ENCODE peak calls at places on chromosomes 1 and 21, in seven cellular contexts. R is A549, G is IMR-90, B is thyroid gland, I is HCT116, Q is testis, W is right lobe of liver. N is an unnamed sample.

GRCh38 chr1:79380078-79380477 is 373.5 kb upstream of the ADGRL4 start:
- DNase-seq in R (peak; percentile 0), G (no peak), B (no peak), I (no peak), Q (no peak), W (no peak), N (no peak)

GRCh38 chr1:205480349-205481278 is 23.9 kb upstream of the CDK18 start:
- DNase-seq in R (no peak), G (no peak), B (no peak), I (no peak), Q (no peak), W (no peak), N (no peak)

GRCh38 chr21:15283789-15284188 is 219.0 kb upstream of the NRIP1 start:
- DNase-seq in R (no peak), G (no peak), B (no peak), I (no peak), Q (no peak), W (no peak), N (no peak)

GRCh38 chr1:240468616-240469015 is 143.3 kb downstream of the GREM2 start:
- DNase-seq in R (no peak), G (peak; percentile 28), B (no peak), I (no peak), Q (no peak), W (peak; percentile 54), N (no peak)

GRCh38 chr1:159964144-159964543 is 10.1 kb upstream of the SLAMF9 start:
- DNase-seq in R (no peak), G (no peak), B (no peak), I (no peak), Q (no peak), W (no peak), N (no peak)

GRCh38 chr21:29177800-29178199 is 47.4 kb downstream of the MAP3K7CL start:
- DNase-seq in R (no peak), G (no peak), B (no peak), I (no peak), Q (no peak), W (no peak), N (no peak)

GRCh38 chr1:145995148-145995851 is 1.1 kb downstream of the TXNIP start:
- DNase-seq in R (no peak), G (no peak), B (peak; percentile 1), I (no peak), Q (no peak), W (no peak), N (no peak)

GRCh38 chr1:21334214-21335087 is 44.2 kb upstream of the ECE1 start:
- DNase-seq in R (peak; percentile 65), G (peak; percentile 86), B (peak; percentile 90), I (no peak), Q (peak; percentile 76), W (peak; percentile 79), N (peak; percentile 63)

GRCh38 chr1:3483801-3484444 is 29.5 kb downstream of the ARHGEF16 start:
- DNase-seq in R (peak; percentile 25), G (no peak), B (peak; percentile 44), I (no peak), Q (peak; percentile 58), W (peak; percentile 65), N (peak; percentile 61)

GRCh38 chr1:19448491-19449439 is 36.6 kb downstream of the CAPZB start:
- DNase-seq in R (peak; percentile 41), G (peak; percentile 93), B (peak; percentile 38), I (no peak), Q (no peak), W (no peak), N (no peak)

GRCh38 chr1:35173516-35174224 is 19.3 kb downstream of the SFPQ start:
- DNase-seq in R (no peak), G (no peak), B (no peak), I (no peak), Q (no peak), W (no peak), N (no peak)

GRCh38 chr1:65254320-65255087 is 54.8 kb upstream of the DNAJC6 start:
- DNase-seq in R (peak; percentile 58), G (peak; percentile 30), B (peak; percentile 87), I (peak; percentile 42), Q (peak; percentile 87), W (peak; percentile 85), N (peak; percentile 93)

GRCh38 chr1:97925161-97925560 is 4.3 kb upstream of the DPYD start:
- DNase-seq in R (no peak), G (no peak), B (no peak), I (no peak), Q (no peak), W (no peak), N (no peak)

GRCh38 chr1:70509996-70510876 is 99.2 kb downstream of the CTH start:
- DNase-seq in R (peak; percentile 66), G (peak; percentile 95), B (peak; percentile 7), I (peak; percentile 59), Q (no peak), W (no peak), N (peak; percentile 72)

GRCh38 chr1:180912801-180913616 is at the start of gene KIAA1614:
- DNase-seq in R (no peak), G (peak; percentile 39), B (peak; percentile 48), I (no peak), Q (no peak), W (no peak), N (no peak)
- TF ChIP-seq POLR2A in R (no peak), G (peak; percentile 36), B (no peak), I (no peak), Q (no peak), W (no peak), N (no peak)

GRCh38 chr21:41504030-41504429 is 3.9 kb downstream of the TMPRSS2 start:
- DNase-seq in R (no peak), G (no peak), B (peak; percentile 60), I (no peak), Q (no peak), W (no peak), N (no peak)
- TF ChIP-seq POLR2A in R (no peak), G (no peak), B (no peak), I (no peak), Q (no peak), W (no peak), N (no peak)

GRCh38 chr1:226074046-226074445 is 11.5 kb downstream of the H3-3A start:
- DNase-seq in R (no peak), G (no peak), B (no peak), I (no peak), Q (no peak), W (no peak), N (no peak)

GRCh38 chr1:226072347-226072746 is 9.8 kb downstream of the H3-3A start:
- DNase-seq in R (no peak), G (no peak), B (no peak), I (no peak), Q (no peak), W (no peak), N (no peak)

GRCh38 chr1:226069818-226070489 is 7.4 kb downstream of the H3-3A start:
- DNase-seq in R (no peak), G (no peak), B (no peak), I (no peak), Q (no peak), W (no peak), N (no peak)

GRCh38 chr1:226076378-226076777 is 13.9 kb downstream of the H3-3A start:
- DNase-seq in R (no peak), G (no peak), B (no peak), I (no peak), Q (no peak), W (no peak), N (no peak)

GRCh38 chr1:226073184-226073950 is 10.9 kb downstream of the H3-3A start:
- DNase-seq in R (no peak), G (no peak), B (no peak), I (no peak), Q (no peak), W (no peak), N (no peak)
- TF ChIP-seq POLR2A in R (no peak), G (no peak), B (no peak), I (no peak), Q (no peak), W (no peak), N (peak; percentile 55)

DNA sequence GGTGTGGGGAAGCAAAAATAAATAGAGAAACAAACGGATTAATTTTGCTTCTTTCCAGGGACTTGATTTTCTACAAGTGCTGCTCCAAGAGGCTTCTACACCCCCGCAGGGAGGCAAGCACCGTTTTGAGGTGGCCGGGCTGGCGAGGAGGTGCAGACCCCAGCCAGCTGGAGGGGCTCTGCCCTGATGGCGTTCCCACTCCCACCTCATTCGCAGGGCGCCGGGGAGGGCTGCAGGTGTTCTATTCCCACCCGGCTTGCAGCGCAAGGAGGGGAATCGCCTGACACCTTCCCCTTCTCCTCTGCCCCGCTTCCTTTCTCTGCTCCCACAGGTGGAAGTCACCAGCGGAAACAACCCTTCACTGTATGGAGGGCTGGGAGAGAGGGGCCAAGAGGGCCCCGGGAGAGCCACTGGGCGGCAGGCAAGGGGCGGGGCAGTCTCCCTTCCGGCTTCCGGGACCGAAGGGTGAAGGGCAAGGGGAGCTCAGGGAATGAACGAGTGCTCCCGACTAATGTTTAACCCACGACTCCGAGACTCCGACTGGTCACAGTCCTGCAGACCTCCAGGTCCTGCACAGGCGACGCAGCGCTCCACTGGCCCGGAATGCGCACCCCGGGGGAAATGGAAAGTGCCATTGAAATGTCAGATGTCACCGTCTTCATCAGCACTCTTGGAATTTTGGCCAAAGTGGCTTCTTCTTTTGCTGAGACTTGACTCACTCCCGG is 29.1 kb downstream of the TEX35 start:
- DNase-seq in R (peak; percentile 41), G (no peak), B (peak; percentile 67), I (no peak), Q (peak; percentile 55), W (peak; percentile 89), N (peak; percentile 58)
- TF ChIP-seq POLR2A in R (peak; percentile 60), G (no peak), B (no peak), I (peak; percentile 31), Q (no peak), W (peak; percentile 73), N (no peak)

GRCh38 chr1:166300767-166301166 is 134.0 kb upstream of the FAM78B start:
- DNase-seq in R (no peak), G (no peak), B (no peak), I (no peak), Q (no peak), W (no peak), N (no peak)
- TF ChIP-seq POLR2A in R (no peak), G (no peak), B (no peak), I (no peak), Q (no peak), W (no peak), N (no peak)

DNA sequence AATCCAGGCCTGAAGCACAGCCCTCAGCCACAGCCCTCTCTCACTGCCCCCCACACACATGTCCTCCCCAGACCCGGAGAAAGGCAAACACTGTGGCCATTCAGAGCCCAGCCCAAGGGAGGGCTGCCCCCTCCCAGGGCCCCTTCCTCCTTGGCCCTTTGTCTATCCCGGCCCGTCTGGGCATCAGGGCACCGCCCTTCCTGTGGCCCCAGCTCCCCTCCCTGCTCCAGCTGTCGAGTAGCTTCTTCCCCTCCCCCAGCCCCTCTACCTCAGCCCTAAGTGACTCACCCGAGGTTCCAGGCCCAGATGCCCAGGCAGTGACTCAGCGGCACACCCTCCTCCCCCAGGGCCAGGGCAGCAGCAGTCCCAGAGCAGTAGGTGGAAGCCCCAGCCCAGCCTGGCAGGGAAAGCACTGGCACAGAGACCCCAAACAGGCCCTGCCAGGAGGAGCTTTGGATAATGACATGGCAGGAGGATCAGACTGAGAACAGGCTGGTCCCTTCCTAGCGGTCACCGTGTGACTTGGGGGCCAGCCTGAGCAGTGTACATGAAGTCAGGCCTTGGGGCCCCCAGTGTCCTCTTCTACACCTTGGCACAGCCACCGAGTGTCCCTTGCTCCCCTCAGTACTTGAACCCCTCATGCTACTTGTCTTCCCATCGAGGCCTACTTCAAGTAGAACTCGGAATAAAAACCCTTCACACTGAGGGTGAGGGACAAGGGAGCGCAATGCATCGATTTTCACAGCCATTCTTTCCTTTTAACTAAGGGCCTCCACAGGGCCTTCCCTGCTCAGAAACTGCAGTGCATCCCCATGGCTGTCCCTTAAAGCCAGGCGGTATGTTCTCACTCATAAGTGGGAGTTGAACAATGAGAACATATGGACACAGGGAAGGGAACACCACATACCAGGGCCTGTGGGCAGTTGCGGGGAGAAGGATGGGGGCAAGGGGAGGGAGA is 1.0 kb upstream of the S100A2 start:
- DNase-seq in R (peak; percentile 99), G (peak; percentile 99), B (peak; percentile 99), I (peak; percentile 96), Q (peak; percentile 81), W (peak; percentile 79), N (peak; percentile 97)
- TF ChIP-seq POLR2A in R (no peak), G (peak; percentile 68), B (peak; percentile 12), I (peak; percentile 48), Q (no peak), W (peak; percentile 34), N (peak; percentile 60)